ENCODE peak calls at places on chromosomes 13 and 19, in six cellular contexts. One of them, this sample, is unnamed.

GRCh38 chr19:13163609-13164364 is 13.6 kb downstream of the IER2 start:
- DNase-seq in nephron progenitor cell: peak
- DNase-seq in neural progenitor cell: peak
- DNase-seq in GM12864: no peak
- DNase-seq in lower lobe of right lung: peak
- DNase-seq in mammary epithelial cell: peak
- DNase-seq in this sample: no peak

GRCh38 chr19:55370305-55370988 is at the start of gene IL11:
- DNase-seq in nephron progenitor cell: no peak
- DNase-seq in neural progenitor cell: peak
- DNase-seq in GM12864: no peak
- DNase-seq in lower lobe of right lung: no peak
- DNase-seq in mammary epithelial cell: no peak
- DNase-seq in this sample: no peak

GRCh38 chr19:14901675-14902260 is 15.8 kb upstream of the OR7A17 start:
- DNase-seq in nephron progenitor cell: no peak
- DNase-seq in neural progenitor cell: no peak
- DNase-seq in GM12864: no peak
- DNase-seq in lower lobe of right lung: no peak
- DNase-seq in mammary epithelial cell: peak
- DNase-seq in this sample: no peak

GRCh38 chr19:51121257-51121656 is 3.4 kb upstream of the SIGLEC9 start:
- DNase-seq in nephron progenitor cell: no peak
- DNase-seq in neural progenitor cell: no peak
- DNase-seq in GM12864: no peak
- DNase-seq in lower lobe of right lung: no peak
- DNase-seq in mammary epithelial cell: no peak
- DNase-seq in this sample: peak

GRCh38 chr13:90008707-90009149 is 1338.8 kb upstream of the MIR17HG start:
- DNase-seq in nephron progenitor cell: no peak
- DNase-seq in neural progenitor cell: peak
- DNase-seq in GM12864: no peak
- DNase-seq in lower lobe of right lung: no peak
- DNase-seq in mammary epithelial cell: no peak
- DNase-seq in this sample: no peak

GRCh38 chr13:48188129-48188528 is 44.9 kb upstream of the ITM2B start:
- DNase-seq in nephron progenitor cell: no peak
- DNase-seq in neural progenitor cell: no peak
- DNase-seq in GM12864: no peak
- DNase-seq in lower lobe of right lung: no peak
- DNase-seq in mammary epithelial cell: no peak
- DNase-seq in this sample: no peak

GRCh38 chr13:46679369-46680180 is 117.4 kb downstream of the ESD start:
- DNase-seq in nephron progenitor cell: no peak
- DNase-seq in neural progenitor cell: peak
- DNase-seq in GM12864: no peak
- DNase-seq in lower lobe of right lung: no peak
- DNase-seq in mammary epithelial cell: no peak
- DNase-seq in this sample: no peak

GRCh38 chr13:73880365-73880764 is 253.8 kb downstream of the KLF12 start:
- DNase-seq in nephron progenitor cell: no peak
- DNase-seq in neural progenitor cell: no peak
- DNase-seq in GM12864: no peak
- DNase-seq in lower lobe of right lung: no peak
- DNase-seq in mammary epithelial cell: no peak
- DNase-seq in this sample: no peak

GRCh38 chr19:343941-344624 is 513 bp downstream of the MIER2 start:
- DNase-seq in nephron progenitor cell: peak
- DNase-seq in neural progenitor cell: peak
- DNase-seq in GM12864: no peak
- DNase-seq in lower lobe of right lung: no peak
- DNase-seq in mammary epithelial cell: no peak
- DNase-seq in this sample: no peak

GRCh38 chr13:51721485-51721884 is 82.5 kb downstream of the DHRS12 start:
- DNase-seq in nephron progenitor cell: no peak
- DNase-seq in neural progenitor cell: no peak
- DNase-seq in GM12864: no peak
- DNase-seq in lower lobe of right lung: no peak
- DNase-seq in mammary epithelial cell: no peak
- DNase-seq in this sample: no peak

GRCh38 chr13:37868691-37869505 is 674 bp downstream of the TRPC4 start:
- DNase-seq in nephron progenitor cell: peak
- DNase-seq in neural progenitor cell: peak
- DNase-seq in GM12864: no peak
- DNase-seq in lower lobe of right lung: no peak
- DNase-seq in mammary epithelial cell: no peak
- DNase-seq in this sample: no peak

GRCh38 chr13:51726446-51727185 is 77.3 kb downstream of the DHRS12 start:
- DNase-seq in nephron progenitor cell: no peak
- DNase-seq in neural progenitor cell: no peak
- DNase-seq in GM12864: no peak
- DNase-seq in lower lobe of right lung: no peak
- DNase-seq in mammary epithelial cell: no peak
- DNase-seq in this sample: no peak

GRCh38 chr19:49421039-49421877 is 2.0 kb downstream of the PTH2 start:
- DNase-seq in nephron progenitor cell: peak
- DNase-seq in neural progenitor cell: peak
- DNase-seq in GM12864: no peak
- DNase-seq in lower lobe of right lung: peak
- DNase-seq in mammary epithelial cell: peak
- DNase-seq in this sample: no peak

GRCh38 chr19:2582984-2583956 is 107.3 kb downstream of the GADD45B start:
- DNase-seq in nephron progenitor cell: no peak
- DNase-seq in neural progenitor cell: no peak
- DNase-seq in GM12864: no peak
- DNase-seq in lower lobe of right lung: no peak
- DNase-seq in mammary epithelial cell: no peak
- DNase-seq in this sample: no peak

GRCh38 chr13:97192166-97192565 is 30.0 kb upstream of the MBNL2 start:
- DNase-seq in nephron progenitor cell: no peak
- DNase-seq in neural progenitor cell: no peak
- DNase-seq in GM12864: no peak
- DNase-seq in lower lobe of right lung: no peak
- DNase-seq in mammary epithelial cell: no peak
- DNase-seq in this sample: no peak

GRCh38 chr13:111289251-111289650 is 31.2 kb upstream of the TEX29 start:
- DNase-seq in nephron progenitor cell: no peak
- DNase-seq in neural progenitor cell: peak
- DNase-seq in GM12864: no peak
- DNase-seq in lower lobe of right lung: no peak
- DNase-seq in mammary epithelial cell: no peak
- DNase-seq in this sample: no peak

GRCh38 chr19:29285878-29286277 is 72.9 kb upstream of the UQCRFS1 start:
- DNase-seq in nephron progenitor cell: peak
- DNase-seq in neural progenitor cell: peak
- DNase-seq in GM12864: no peak
- DNase-seq in lower lobe of right lung: no peak
- DNase-seq in mammary epithelial cell: no peak
- DNase-seq in this sample: no peak
- TF ChIP-seq CTCF in nephron progenitor cell: peak
- TF ChIP-seq CTCF in neural progenitor cell: peak
- TF ChIP-seq CTCF in GM12864: no peak
- TF ChIP-seq CTCF in lower lobe of right lung: no peak
- TF ChIP-seq CTCF in mammary epithelial cell: no peak
- TF ChIP-seq CTCF in this sample: no peak

DNA sequence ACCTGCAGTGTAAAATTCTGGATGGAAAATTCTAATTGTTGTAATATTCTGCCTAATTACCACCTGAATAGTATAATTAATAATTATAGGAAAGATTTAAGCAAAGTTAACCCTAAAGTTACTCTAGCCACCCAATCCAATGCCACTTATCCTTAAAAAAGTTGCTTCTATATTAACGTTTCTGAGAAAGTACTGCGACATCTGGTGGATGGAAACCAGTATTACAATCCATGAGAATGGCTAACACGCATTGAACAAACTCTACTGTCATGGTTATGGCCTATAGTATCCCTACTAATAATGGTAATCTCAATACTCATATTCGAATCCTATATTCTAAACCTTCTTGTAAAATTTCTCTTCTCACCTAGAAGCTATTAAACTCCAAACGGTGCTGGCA is 1551.8 kb downstream of the SLITRK1 start:
- DNase-seq in nephron progenitor cell: no peak
- DNase-seq in neural progenitor cell: no peak
- DNase-seq in GM12864: no peak
- DNase-seq in lower lobe of right lung: no peak
- DNase-seq in mammary epithelial cell: peak
- DNase-seq in this sample: no peak
- TF ChIP-seq CTCF in nephron progenitor cell: peak
- TF ChIP-seq CTCF in neural progenitor cell: peak
- TF ChIP-seq CTCF in GM12864: peak
- TF ChIP-seq CTCF in lower lobe of right lung: peak
- TF ChIP-seq CTCF in mammary epithelial cell: peak
- TF ChIP-seq CTCF in this sample: peak

GRCh38 chr13:110109910-110110309 is 197.0 kb downstream of the COL4A1 start:
- DNase-seq in nephron progenitor cell: no peak
- DNase-seq in neural progenitor cell: peak
- DNase-seq in GM12864: no peak
- DNase-seq in lower lobe of right lung: no peak
- DNase-seq in mammary epithelial cell: peak
- DNase-seq in this sample: no peak

GRCh38 chr13:110110783-110111182 is 196.2 kb downstream of the COL4A1 start:
- DNase-seq in nephron progenitor cell: no peak
- DNase-seq in neural progenitor cell: no peak
- DNase-seq in GM12864: no peak
- DNase-seq in lower lobe of right lung: no peak
- DNase-seq in mammary epithelial cell: no peak
- DNase-seq in this sample: no peak

GRCh38 chr13:110108348-110109139 is 198.4 kb downstream of the COL4A1 start:
- DNase-seq in nephron progenitor cell: peak
- DNase-seq in neural progenitor cell: peak
- DNase-seq in GM12864: no peak
- DNase-seq in lower lobe of right lung: peak
- DNase-seq in mammary epithelial cell: peak
- DNase-seq in this sample: no peak

GRCh38 chr13:110107568-110108347 is 199.2 kb downstream of the COL4A1 start:
- DNase-seq in nephron progenitor cell: no peak
- DNase-seq in neural progenitor cell: peak
- DNase-seq in GM12864: no peak
- DNase-seq in lower lobe of right lung: no peak
- DNase-seq in mammary epithelial cell: no peak
- DNase-seq in this sample: no peak

DNA sequence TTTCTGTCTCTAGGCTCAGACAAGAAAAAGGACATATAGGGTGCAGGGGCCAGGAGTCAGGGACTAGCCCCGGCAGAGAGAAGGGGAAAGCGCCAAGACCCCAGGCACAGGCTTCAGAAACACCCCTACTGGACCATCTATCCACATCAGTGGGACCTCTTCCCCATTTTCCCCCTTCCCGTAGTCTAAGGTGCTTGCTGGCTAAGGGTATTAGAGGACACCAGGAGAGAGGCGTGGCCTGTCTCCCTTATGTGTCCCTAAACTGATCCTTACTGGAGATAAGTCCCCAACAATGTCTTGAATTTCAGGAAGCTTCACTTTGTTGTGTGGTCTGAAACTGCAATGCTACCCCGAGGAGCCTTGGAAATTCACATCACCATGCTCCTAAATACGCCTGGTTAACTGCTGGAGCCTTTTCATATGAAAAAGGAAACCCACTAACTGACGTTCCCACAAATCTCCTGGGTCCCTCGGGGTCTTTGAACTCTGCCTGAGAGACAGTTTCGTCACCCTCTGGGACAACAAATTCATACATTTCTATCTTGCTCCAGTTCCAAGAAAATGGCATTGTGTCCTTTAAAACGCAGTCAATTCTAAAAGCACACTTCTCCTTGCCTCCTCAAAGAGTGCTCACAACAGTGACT is 197.7 kb downstream of the COL4A1 start:
- DNase-seq in nephron progenitor cell: no peak
- DNase-seq in neural progenitor cell: no peak
- DNase-seq in GM12864: no peak
- DNase-seq in lower lobe of right lung: no peak
- DNase-seq in mammary epithelial cell: no peak
- DNase-seq in this sample: no peak
- TF ChIP-seq CTCF in nephron progenitor cell: no peak
- TF ChIP-seq CTCF in neural progenitor cell: no peak
- TF ChIP-seq CTCF in GM12864: no peak
- TF ChIP-seq CTCF in lower lobe of right lung: no peak
- TF ChIP-seq CTCF in mammary epithelial cell: no peak
- TF ChIP-seq CTCF in this sample: no peak

DNA sequence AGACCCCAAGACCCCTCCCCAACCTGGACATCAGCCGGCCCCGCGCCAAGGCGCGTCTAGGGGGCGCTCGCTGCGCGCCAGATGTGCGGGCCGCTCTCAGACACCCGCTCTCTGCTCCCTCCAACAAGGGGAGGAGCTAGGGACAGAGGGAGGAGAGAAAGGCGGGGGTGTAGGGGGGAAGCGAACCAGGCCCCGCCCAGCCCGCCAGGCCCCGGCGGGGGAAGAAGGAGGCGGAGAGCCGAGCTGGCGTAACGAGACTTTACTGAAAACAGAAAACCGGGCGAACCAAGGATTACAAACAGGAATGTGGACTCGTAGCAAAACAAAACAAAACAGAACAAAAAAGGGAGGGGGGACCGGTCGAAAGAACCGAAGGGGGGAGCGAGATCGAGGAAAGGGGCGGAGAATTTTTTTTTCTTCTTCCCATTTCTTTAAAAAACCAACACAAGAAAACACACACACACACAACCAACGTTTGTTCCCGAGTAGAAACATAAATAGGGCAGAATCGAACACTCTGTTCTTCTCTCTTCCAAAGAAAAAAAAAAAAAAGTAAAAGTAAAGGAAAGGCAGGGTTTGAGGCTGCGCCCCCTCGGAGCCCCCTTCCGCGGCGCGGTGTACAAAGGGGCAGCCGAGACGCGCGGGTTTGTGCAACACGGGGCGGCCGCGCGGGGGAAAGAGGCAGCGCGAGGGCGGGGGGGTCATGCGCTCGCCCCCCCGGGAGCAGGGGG is 1.7 kb downstream of the JUND start:
- DNase-seq in nephron progenitor cell: peak
- DNase-seq in neural progenitor cell: peak
- DNase-seq in GM12864: peak
- DNase-seq in lower lobe of right lung: peak
- DNase-seq in mammary epithelial cell: peak
- DNase-seq in this sample: peak
- TF ChIP-seq CTCF in nephron progenitor cell: peak
- TF ChIP-seq CTCF in neural progenitor cell: peak
- TF ChIP-seq CTCF in GM12864: peak
- TF ChIP-seq CTCF in lower lobe of right lung: peak
- TF ChIP-seq CTCF in mammary epithelial cell: peak
- TF ChIP-seq CTCF in this sample: peak